ENCODE peak calls at places on chromosome 19, in eight cellular contexts. U, D, J, I, W, Y, R and M are unnamed samples.

GRCh38 chr19:51370230-51370629 is 1.4 kb upstream of the CLDND2 start:
- DNase-seq in D (no peak), J (no peak), I (no peak), U (no peak), Y (no peak), R (no peak), W (no peak), M (no peak)

GRCh38 chr19:29193116-29193515 is 19.8 kb downstream of the UQCRFS1 start:
- DNase-seq in W (no peak), I (no peak), D (no peak), U (no peak), J (no peak), Y (no peak), R (no peak), M (no peak)

GRCh38 chr19:10568444-10568825 is 344 bp downstream of the CDKN2D start:
- DNase-seq in I (peak; percentile 32), J (no peak), Y (no peak), D (peak; percentile 55), R (peak; percentile 61), U (no peak), W (no peak), M (peak; percentile 87)

GRCh38 chr19:1370579-1371361 is 12.9 kb upstream of the NDUFS7 start:
- DNase-seq in Y (no peak), D (no peak), W (no peak), J (no peak), R (no peak), U (no peak), I (no peak), M (no peak)

GRCh38 chr19:31185261-31185660 is 164.0 kb downstream of the TSHZ3 start:
- DNase-seq in W (no peak), D (no peak), J (no peak), U (no peak), I (no peak), R (no peak), Y (peak; percentile 9), M (no peak)

GRCh38 chr19:7215176-7215575 is 79.0 kb downstream of the INSR start:
- DNase-seq in U (no peak), Y (no peak), D (no peak), I (no peak), R (no peak), W (no peak), J (no peak), M (no peak)

GRCh38 chr19:3249408-3249807 is 24.9 kb downstream of the CELF5 start:
- DNase-seq in U (no peak), W (no peak), Y (no peak), R (no peak), I (no peak), D (no peak), J (no peak), M (no peak)

GRCh38 chr19:7497292-7497691 is 8.5 kb upstream of the PEX11G start:
- DNase-seq in I (no peak), R (no peak), Y (no peak), W (no peak), U (no peak), J (no peak), D (no peak), M (no peak)

GRCh38 chr19:31167695-31168094 is 181.5 kb downstream of the TSHZ3 start:
- DNase-seq in U (no peak), J (no peak), Y (no peak), D (no peak), W (no peak), I (no peak), R (no peak), M (no peak)

GRCh38 chr19:40033989-40034560 is 22.0 kb downstream of the ZNF780B start:
- DNase-seq in Y (no peak), W (no peak), R (no peak), U (no peak), I (no peak), D (no peak), J (no peak), M (no peak)

GRCh38 chr19:23762884-23763711 is 4.4 kb upstream of the ZNF681 start:
- DNase-seq in U (no peak), J (peak; percentile 53), D (peak; percentile 61), I (peak; percentile 67), R (peak; percentile 75), Y (peak; percentile 72), W (peak; percentile 83), M (peak; percentile 90)

GRCh38 chr19:13978306-13978705 is 26.0 kb downstream of the DCAF15 start:
- DNase-seq in Y (peak; percentile 77), I (no peak), D (no peak), W (no peak), J (no peak), U (peak; percentile 63), R (no peak), M (peak; percentile 93)

GRCh38 chr19:30362156-30362754 is 9.9 kb upstream of the ZNF536 start:
- DNase-seq in W (no peak), U (no peak), Y (no peak), I (no peak), R (no peak), D (no peak), J (no peak), M (peak; percentile 52)

GRCh38 chr19:28633223-28634030 is 579.5 kb downstream of the UQCRFS1 start:
- DNase-seq in J (no peak), R (no peak), Y (peak; percentile 77), D (peak; percentile 16), W (peak; percentile 22), U (no peak), I (no peak), M (no peak)

GRCh38 chr19:58229255-58229639 is 533 bp downstream of the ZNF544 start:
- DNase-seq in J (no peak), I (peak; percentile 21), D (no peak), U (no peak), Y (peak; percentile 36), R (no peak), W (no peak), M (no peak)

GRCh38 chr19:37855098-37855497 is 51.3 kb downstream of the WDR87 start:
- DNase-seq in R (no peak), J (peak; percentile 2), Y (peak; percentile 41), I (peak; percentile 8), D (no peak), U (no peak), W (peak; percentile 5), M (no peak)

GRCh38 chr19:14821958-14822357 is 13.0 kb downstream of the OR7A5 start:
- DNase-seq in I (no peak), J (no peak), W (no peak), U (no peak), Y (peak; percentile 38), R (no peak), D (no peak), M (no peak)

GRCh38 chr19:14686411-14686810 is 3.4 kb upstream of the ZNF333 start:
- DNase-seq in R (no peak), J (no peak), D (no peak), W (peak; percentile 33), Y (peak; percentile 30), U (no peak), I (no peak), M (no peak)

GRCh38 chr19:1651548-1652394 is 644 bp downstream of the TCF3 start:
- DNase-seq in J (no peak), W (peak; percentile 52), R (peak; percentile 36), D (peak; percentile 20), U (peak; percentile 9), I (no peak), Y (peak; percentile 39), M (no peak)

GRCh38 chr19:6761053-6761676 is 6.1 kb downstream of the SH2D3A start:
- DNase-seq in U (no peak), I (no peak), D (no peak), Y (no peak), J (no peak), R (no peak), W (no peak), M (no peak)

GRCh38 chr19:4369888-4370260 is 26.5 kb downstream of the MPND start:
- DNase-seq in J (peak; percentile 53), U (no peak), I (peak; percentile 25), D (peak; percentile 74), R (peak; percentile 73), Y (no peak), W (peak; percentile 45), M (peak; percentile 88)

GRCh38 chr19:35115538-35115951 is at the start of gene FXYD3:
- DNase-seq in U (no peak), R (no peak), W (no peak), I (peak; percentile 81), D (no peak), Y (no peak), J (peak; percentile 92), M (no peak)

GRCh38 chr19:48654299-48655059 is 8.5 kb upstream of the CA11 start:
- DNase-seq in I (no peak), U (no peak), W (no peak), J (no peak), R (no peak), D (no peak), Y (no peak), M (no peak)

GRCh38 chr19:2246801-2247361 is 2.2 kb upstream of the AMH start:
- DNase-seq in I (peak; percentile 19), Y (peak; percentile 78), U (no peak), D (no peak), W (no peak), J (no peak), R (no peak), M (no peak)

GRCh38 chr19:6825076-6825774 is 52.7 kb downstream of the VAV1 start:
- DNase-seq in D (no peak), I (no peak), W (no peak), Y (no peak), R (no peak), J (no peak), U (no peak), M (peak; percentile 70)

GRCh38 chr19:4051175-4052101 is 15.3 kb downstream of the ZBTB7A start:
- DNase-seq in R (no peak), U (no peak), J (no peak), I (no peak), Y (peak; percentile 54), D (no peak), W (no peak), M (no peak)

GRCh38 chr19:18340990-18341868 is 831 bp downstream of the PGPEP1 start:
- DNase-seq in U (peak; percentile 47), D (peak; percentile 57), W (peak; percentile 46), Y (peak; percentile 43), I (peak; percentile 10), J (peak; percentile 10), R (peak; percentile 65), M (peak; percentile 88)